ENCODE peak calls at places on chromosome 4, in five cellular contexts. H is H1, O is WTC11, A is K562, J is GM12878. U is an unnamed sample.
A peak's percentile ranks its signal among the peaks of the same experiment; 100 is the strongest.

GRCh38 chr4:143653031-143653430 is 47.4 kb downstream of the FREM3 start:
- DNase-seq in H (no peak), O (no peak), A (no peak), J (no peak), U (no peak)

GRCh38 chr4:169993531-169993930 is 32.7 kb downstream of the MFAP3L start:
- DNase-seq in H (no peak), O (no peak), A (no peak), J (no peak), U (no peak)

GRCh38 chr4:185950891-185951290 is 118.1 kb upstream of the TLR3 start:
- DNase-seq in H (no peak), O (no peak), A (no peak), J (no peak), U (no peak)

GRCh38 chr4:85127653-85128052 is 161.2 kb upstream of the WDFY3 start:
- DNase-seq in H (peak; percentile 62), O (peak; percentile 64), A (peak; percentile 53), J (no peak), U (peak; percentile 34)

GRCh38 chr4:138938371-138938699 is 77.2 kb upstream of the NOCT start:
- DNase-seq in H (no peak), O (no peak), A (peak; percentile 61), J (no peak), U (peak; percentile 27)

GRCh38 chr4:136650541-136651277 is 881.6 kb downstream of the PCDH18 start:
- DNase-seq in H (no peak), O (no peak), A (no peak), J (peak; percentile 34), U (peak; percentile 2)

GRCh38 chr4:78650106-78651021 is 98.8 kb downstream of the ANXA3 start:
- DNase-seq in H (no peak), O (no peak), A (peak; percentile 65), J (no peak), U (no peak)

GRCh38 chr4:141102367-141102766 is 30.9 kb downstream of the RNF150 start:
- DNase-seq in H (no peak), O (no peak), A (no peak), J (no peak), U (no peak)

GRCh38 chr4:153137168-153137567 is 67.1 kb upstream of the TRIM2 start:
- DNase-seq in H (no peak), O (no peak), A (peak; percentile 11), J (no peak), U (no peak)

GRCh38 chr4:10326075-10326474 is 131.2 kb downstream of the ZNF518B start:
- DNase-seq in H (no peak), O (no peak), A (peak; percentile 88), J (no peak), U (no peak)

GRCh38 chr4:117249333-117249732 is 164.0 kb upstream of the TRAM1L1 start:
- DNase-seq in H (no peak), O (no peak), A (no peak), J (peak; percentile 12), U (no peak)

GRCh38 chr4:169823685-169824084 is 65.9 kb upstream of the HPF1 start:
- DNase-seq in H (peak; percentile 58), O (peak; percentile 65), A (peak; percentile 66), J (no peak), U (peak; percentile 21)

GRCh38 chr4:138659640-138660325 is 355.8 kb upstream of the NOCT start:
- DNase-seq in H (peak; percentile 53), O (peak; percentile 21), A (no peak), J (no peak), U (no peak)

GRCh38 chr4:94000559-94000958 is 172.0 kb downstream of the ATOH1 start:
- DNase-seq in H (no peak), O (no peak), A (no peak), J (no peak), U (no peak)

GRCh38 chr4:37450911-37451310 is 206.4 kb downstream of the NWD2 start:
- DNase-seq in H (no peak), O (no peak), A (no peak), J (no peak), U (no peak)

GRCh38 chr4:75672461-75673026 is 667 bp downstream of the G3BP2 start:
- DNase-seq in H (peak; percentile 69), O (peak; percentile 60), A (peak; percentile 78), J (peak; percentile 8), U (peak; percentile 36)

GRCh38 chr4:119872344-119873031 is 194.2 kb downstream of the MAD2L1 start:
- DNase-seq in H (no peak), O (no peak), A (no peak), J (no peak), U (no peak)

GRCh38 chr4:151238477-151238876 is 38.5 kb upstream of the PRSS48 start:
- DNase-seq in H (no peak), O (no peak), A (no peak), J (no peak), U (no peak)

GRCh38 chr4:152087335-152087734 is 326.5 kb upstream of the GATB start:
- DNase-seq in H (no peak), O (no peak), A (no peak), J (no peak), U (peak; percentile 13)

GRCh38 chr4:174037049-174037448 is 246.4 kb downstream of the FBXO8 start:
- DNase-seq in H (no peak), O (no peak), A (no peak), J (no peak), U (no peak)

GRCh38 chr4:77818077-77818666 is 996 bp downstream of the CNOT6L start:
- DNase-seq in H (peak; percentile 53), O (peak; percentile 53), A (peak; percentile 86), J (no peak), U (peak; percentile 85)

GRCh38 chr4:184019084-184019483 is 114.0 kb downstream of the STOX2 start:
- DNase-seq in H (no peak), O (no peak), A (no peak), J (no peak), U (no peak)

GRCh38 chr4:80229590-80229989 is 32.3 kb downstream of the PRDM8 start:
- DNase-seq in H (no peak), O (no peak), A (no peak), J (peak; percentile 60), U (no peak)

GRCh38 chr4:174713181-174713580 is 115.9 kb downstream of the GLRA3 start:
- DNase-seq in H (no peak), O (no peak), A (no peak), J (no peak), U (no peak)

GRCh38 chr4:161936625-161937133 is 227.1 kb downstream of the FSTL5 start:
- DNase-seq in H (no peak), O (no peak), A (no peak), J (no peak), U (no peak)

GRCh38 chr4:150591284-150591874 is 9.4 kb downstream of the MAB21L2 start:
- DNase-seq in H (peak; percentile 54), O (peak; percentile 57), A (no peak), J (no peak), U (peak; percentile 25)

GRCh38 chr4:39591290-39591689 is 47.4 kb downstream of the SMIM14 start:
- DNase-seq in H (no peak), O (no peak), A (peak; percentile 30), J (no peak), U (peak; percentile 28)

GRCh38 chr4:10762541-10762940 is 78.0 kb upstream of the CLNK start:
- DNase-seq in H (no peak), O (no peak), A (no peak), J (no peak), U (no peak)

GRCh38 chr4:74056858-74057562 is 18.5 kb upstream of the CXCL3 start:
- DNase-seq in H (no peak), O (no peak), A (peak; percentile 73), J (no peak), U (no peak)

GRCh38 chr4:112592717-112593116 is 44.0 kb downstream of the ZGRF1 start:
- DNase-seq in H (no peak), O (no peak), A (no peak), J (no peak), U (no peak)

GRCh38 chr4:4704267-4704666 is 155.2 kb upstream of the MSX1 start:
- DNase-seq in H (no peak), O (no peak), A (no peak), J (no peak), U (no peak)
- TF ChIP-seq ATF2 in H (no peak), O (no peak), A (no peak), J (no peak), U (no peak)

DNA sequence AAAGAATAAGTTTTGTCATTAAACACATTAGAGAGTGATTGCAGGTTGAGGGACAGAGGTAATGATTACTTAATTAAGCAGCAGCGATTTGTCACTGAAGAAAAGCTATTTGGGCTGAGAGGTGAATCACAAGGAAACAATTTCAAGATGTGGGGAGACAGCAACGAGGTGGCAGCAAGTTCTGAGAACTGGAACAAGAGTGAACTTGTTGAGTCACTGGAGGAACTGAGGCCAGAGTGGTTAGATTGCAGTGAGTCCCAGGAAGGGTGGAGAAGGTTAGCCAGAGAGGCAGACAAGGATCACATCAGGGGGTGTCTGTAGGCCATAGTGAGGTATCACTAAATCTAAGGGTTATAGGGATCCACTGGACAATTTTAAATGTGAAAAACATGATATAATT is 57.9 kb upstream of the TMPRSS11A start:
- DNase-seq in H (no peak), O (no peak), A (peak; percentile 2), J (no peak), U (no peak)
- TF ChIP-seq ATF2 in H (no peak), O (no peak), A (no peak), J (no peak), U (no peak)

GRCh38 chr4:82432596-82432995 is 2.2 kb downstream of the ENOPH1 start:
- DNase-seq in H (no peak), O (no peak), A (peak; percentile 37), J (no peak), U (no peak)

GRCh38 chr4:82434949-82435348 is 4.6 kb downstream of the ENOPH1 start:
- DNase-seq in H (no peak), O (no peak), A (no peak), J (no peak), U (peak; percentile 80)

GRCh38 chr4:82431831-82432230 is 1.4 kb downstream of the ENOPH1 start:
- DNase-seq in H (no peak), O (no peak), A (no peak), J (no peak), U (no peak)

GRCh38 chr4:82436130-82436529 is 5.7 kb downstream of the ENOPH1 start:
- DNase-seq in H (no peak), O (no peak), A (no peak), J (no peak), U (no peak)

GRCh38 chr4:82433791-82434190 is 3.4 kb downstream of the ENOPH1 start:
- DNase-seq in H (no peak), O (no peak), A (no peak), J (no peak), U (no peak)
- TF ChIP-seq ATF2 in H (no peak), O (no peak), A (no peak), J (no peak), U (no peak)

DNA sequence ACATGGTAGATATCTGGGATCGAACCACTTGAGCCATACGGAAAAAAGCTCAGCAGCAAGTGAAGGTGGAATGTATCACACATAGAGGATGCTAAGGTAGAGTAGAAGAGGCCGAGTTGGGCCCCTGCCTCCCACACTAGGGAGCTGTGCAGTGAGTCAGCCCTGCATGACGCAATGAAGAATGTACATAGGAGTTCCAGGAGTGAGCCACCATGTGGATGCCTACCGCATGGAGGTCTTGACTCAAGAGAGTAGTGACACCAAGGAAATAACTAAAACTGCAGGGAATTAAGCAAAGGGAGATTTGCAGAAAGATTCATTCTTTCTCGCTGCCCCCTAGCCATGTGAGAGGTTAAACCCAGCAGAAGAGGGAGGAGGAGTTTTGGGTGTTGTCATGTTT is 389.6 kb upstream of the IGFBP7 start:
- DNase-seq in H (no peak), O (no peak), A (peak; percentile 15), J (no peak), U (peak; percentile 42)
- TF ChIP-seq ATF2 in H (no peak), O (no peak), A (no peak), J (no peak), U (no peak)